ENCODE peak calls at places on chromosomes 1 and 21, in six cellular contexts. K, E, F, G, W and P are unnamed samples.

GRCh38 chr21:43362928-43363314 is 64.0 kb downstream of the SIK1 start:
- DNase-seq in F (no peak), G (no peak), W (no peak), E (no peak), K (no peak), P (no peak)

GRCh38 chr21:46661211-46661625 is 25.7 kb downstream of the PRMT2 start:
- DNase-seq in K (no peak), W (peak), G (peak), F (no peak), E (peak), P (peak)

GRCh38 chr1:236147068-236147467 is 4.7 kb downstream of the GPR137B start:
- DNase-seq in E (no peak), W (no peak), K (no peak), G (no peak), F (no peak), P (no peak)

GRCh38 chr1:24418898-24419628 is 3.5 kb downstream of the NIPAL3 start:
- DNase-seq in F (peak), E (no peak), G (peak), K (no peak), W (no peak), P (no peak)

GRCh38 chr1:22317231-22317919 is 134.3 kb upstream of the ZBTB40 start:
- DNase-seq in W (peak), E (no peak), K (no peak), G (peak), F (peak), P (no peak)

GRCh38 chr1:165644064-165644735 is 13.2 kb downstream of the MGST3 start:
- DNase-seq in E (no peak), K (no peak), F (no peak), W (no peak), G (no peak), P (no peak)

GRCh38 chr1:20290624-20291597 is at the start of gene VWA5B1:
- DNase-seq in K (no peak), G (peak), F (no peak), E (no peak), W (no peak), P (no peak)

GRCh38 chr1:220410681-220411080 is 117.3 kb upstream of the MARK1 start:
- DNase-seq in F (no peak), K (peak), G (no peak), E (no peak), W (no peak), P (no peak)

GRCh38 chr1:24236170-24237045 is 49.3 kb upstream of the IFNLR1 start:
- DNase-seq in F (peak), K (peak), W (peak), G (peak), E (no peak), P (no peak)

GRCh38 chr1:29425656-29426055 is 189.3 kb downstream of the PTPRU start:
- DNase-seq in G (peak), E (no peak), W (no peak), K (no peak), F (no peak), P (no peak)

GRCh38 chr1:203099760-203100159 is 13.9 kb upstream of the MYOG start:
- DNase-seq in F (no peak), W (no peak), K (no peak), E (no peak), G (no peak), P (no peak)

GRCh38 chr1:180515857-180516388 is 13.5 kb upstream of the ACBD6 start:
- DNase-seq in W (peak), G (peak), F (peak), E (peak), K (peak), P (peak)

GRCh38 chr1:220692436-220693228 is 2.5 kb downstream of the C1orf115 start:
- DNase-seq in F (no peak), W (no peak), E (no peak), K (no peak), G (no peak), P (no peak)

GRCh38 chr1:169809370-169810095 is 14.8 kb upstream of the METTL18 start:
- DNase-seq in W (peak), G (no peak), E (no peak), K (no peak), F (peak), P (peak)

DNA sequence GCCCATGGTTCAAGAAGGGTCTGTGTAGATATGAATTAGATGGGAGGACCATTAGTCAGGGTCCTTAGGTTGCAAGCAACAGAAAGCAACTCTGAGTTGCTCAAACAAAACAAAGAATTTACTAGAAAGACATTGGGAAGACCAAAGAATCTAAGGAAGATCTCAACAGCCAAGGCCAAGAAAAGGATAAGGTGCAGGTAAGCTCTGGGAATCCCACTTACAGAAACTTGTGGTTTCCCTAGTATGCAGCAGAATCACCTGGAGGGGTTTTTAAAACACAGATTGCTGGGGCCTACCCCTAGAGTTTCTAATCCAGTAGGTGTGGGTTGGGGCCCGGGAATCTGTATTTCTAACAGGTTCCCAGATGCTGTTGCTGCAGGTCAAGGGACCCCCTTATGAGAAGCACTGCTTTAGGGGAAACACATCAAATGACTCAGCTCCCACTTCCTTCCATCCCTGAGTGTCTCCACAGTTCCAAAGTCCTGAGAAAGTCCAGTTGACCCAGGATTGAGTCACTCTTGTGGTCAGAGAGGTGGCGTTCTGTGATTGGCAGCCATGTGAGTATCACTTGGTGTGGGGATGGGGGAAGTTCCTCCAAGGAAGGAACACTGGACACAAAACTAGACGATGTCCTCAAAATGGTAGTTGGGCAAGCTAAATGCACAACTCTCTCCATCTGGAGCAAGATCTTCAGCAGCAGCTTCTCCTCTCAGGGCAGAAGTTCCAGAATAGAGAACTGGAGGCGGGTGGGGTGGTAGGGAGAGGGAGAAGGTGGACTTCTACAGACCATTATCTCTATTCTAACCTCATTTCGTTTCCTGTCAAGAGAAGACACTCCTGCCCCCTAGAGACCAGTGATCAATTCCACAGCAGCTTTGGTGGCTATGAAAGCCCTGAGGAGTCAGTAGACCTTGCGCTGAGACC is 24.2 kb upstream of the EYA3 start:
- DNase-seq in F (peak), G (peak), E (no peak), K (no peak), W (no peak), P (peak)
- TF ChIP-seq CTCF in F (no peak), G (peak), E (no peak), K (peak), W (peak), P (peak)

GRCh38 chr1:18373882-18374493 is 106.7 kb upstream of the KLHDC7A start:
- DNase-seq in F (no peak), K (no peak), G (peak), E (no peak), W (peak), P (no peak)
- TF ChIP-seq CTCF in F (peak), K (no peak), G (peak), E (no peak), W (peak), P (no peak)

DNA sequence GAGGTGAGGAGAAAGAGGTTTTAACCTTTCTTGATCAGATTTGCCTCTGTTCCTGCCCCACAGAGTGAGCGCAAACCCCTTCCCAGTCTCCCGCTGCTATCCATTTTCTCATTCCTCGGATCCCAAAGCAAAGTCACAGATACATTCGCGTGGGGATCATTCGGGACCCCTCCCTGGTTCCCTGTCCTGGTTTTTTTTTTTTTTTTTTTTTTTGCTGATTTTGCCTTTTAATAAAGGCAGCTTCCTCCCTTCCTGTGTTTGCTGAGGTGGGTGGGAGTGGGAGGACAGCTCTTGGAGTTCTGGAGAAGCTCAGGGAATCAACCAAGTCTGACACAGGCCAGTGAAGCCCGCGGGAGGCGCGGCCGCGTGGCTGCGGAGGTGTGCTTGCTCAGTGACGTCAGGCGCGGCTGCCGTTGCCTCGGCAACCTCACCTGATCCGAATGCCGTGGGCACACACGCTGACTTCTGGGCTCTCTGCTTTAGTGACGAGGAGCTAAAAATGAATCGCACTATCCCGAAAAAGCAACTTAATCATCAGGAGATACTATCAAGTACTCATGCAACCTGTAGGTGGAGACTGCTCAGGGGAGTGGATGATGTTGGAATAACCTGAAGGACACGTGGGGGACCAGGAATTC is 106.4 kb downstream of the TBX19 start:
- DNase-seq in E (peak), W (peak), K (no peak), G (peak), F (peak), P (no peak)
- TF ChIP-seq CTCF in E (no peak), W (no peak), K (no peak), G (peak), F (no peak), P (no peak)

GRCh38 chr1:89578151-89578550 is 53.5 kb downstream of the LRRC8B start:
- DNase-seq in K (no peak), W (no peak), E (no peak), F (no peak), G (no peak), P (no peak)
- TF ChIP-seq CTCF in K (no peak), W (no peak), E (no peak), F (no peak), G (no peak), P (no peak)

DNA sequence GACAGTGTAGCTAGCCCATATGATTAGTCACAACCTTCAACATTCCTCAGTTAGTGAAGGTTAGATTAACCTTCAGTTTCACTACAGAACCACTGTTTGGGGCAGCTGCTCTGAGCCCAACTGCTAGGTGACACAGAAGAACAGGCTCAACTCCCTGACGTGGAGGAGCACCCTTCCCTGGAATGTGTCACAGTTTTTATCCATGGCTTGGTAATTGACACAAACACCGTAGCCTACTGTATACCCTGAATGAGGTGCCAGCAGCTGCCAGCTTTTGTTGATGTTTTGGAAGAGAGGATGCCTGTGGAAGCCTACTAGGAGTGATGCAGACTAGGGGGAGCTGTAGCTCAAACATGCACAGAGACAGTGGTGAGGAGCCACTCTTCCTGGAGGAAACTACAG is 56.6 kb upstream of the CR2 start:
- DNase-seq in K (no peak), F (peak), W (no peak), G (peak), E (no peak), P (peak)
- TF ChIP-seq CTCF in K (no peak), F (no peak), W (no peak), G (peak), E (no peak), P (peak)

DNA sequence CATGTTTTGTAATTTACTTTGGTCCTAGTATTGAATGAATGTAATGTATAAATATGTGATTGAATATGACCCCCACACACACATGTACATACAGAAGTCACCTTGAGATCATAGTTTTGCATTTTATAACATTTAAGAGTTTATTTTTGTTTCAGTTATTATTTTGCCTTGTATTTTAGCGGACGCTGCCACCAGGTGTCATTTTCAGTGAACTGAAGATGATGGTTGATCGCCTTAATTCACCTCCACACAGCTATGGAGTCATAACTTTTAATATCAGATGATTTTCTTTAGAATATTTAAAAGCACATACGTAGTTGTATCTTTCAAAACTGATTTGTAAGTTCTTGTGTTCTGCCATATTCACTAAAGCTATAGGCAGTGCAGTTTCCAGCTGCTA is 130.4 kb downstream of the DYRK1A start:
- DNase-seq in E (no peak), F (no peak), K (no peak), G (no peak), W (no peak), P (no peak)
- TF ChIP-seq CTCF in E (peak), F (peak), K (peak), G (peak), W (peak), P (no peak)

GRCh38 chr1:155085504-155086181 is 7.0 kb downstream of the EFNA3 start:
- DNase-seq in W (peak), K (no peak), G (no peak), E (peak), F (peak), P (peak)

GRCh38 chr1:155083865-155084721 is 5.5 kb downstream of the EFNA3 start:
- DNase-seq in E (no peak), W (no peak), F (peak), K (no peak), G (no peak), P (peak)

GRCh38 chr1:155082941-155083541 is 4.4 kb downstream of the EFNA3 start:
- DNase-seq in G (no peak), E (no peak), F (no peak), K (no peak), W (no peak), P (no peak)

GRCh38 chr1:155086182-155086741 is 7.6 kb downstream of the EFNA3 start:
- DNase-seq in W (peak), K (no peak), G (peak), E (peak), F (peak), P (peak)

GRCh38 chr1:155084722-155085503 is 6.3 kb downstream of the EFNA3 start:
- DNase-seq in G (peak), F (peak), K (peak), E (peak), W (peak), P (peak)
- TF ChIP-seq CTCF in G (peak), F (peak), K (peak), E (peak), W (peak), P (peak)

GRCh38 chr1:184310157-184310819 is 76.5 kb upstream of the C1orf21 start:
- DNase-seq in E (no peak), F (no peak), W (no peak), K (no peak), G (no peak), P (no peak)
- TF ChIP-seq CTCF in E (peak), F (no peak), W (no peak), K (no peak), G (peak), P (no peak)

GRCh38 chr1:76402128-76402527 is 327.6 kb downstream of the ST6GALNAC3 start:
- DNase-seq in G (no peak), E (no peak), K (no peak), F (no peak), W (no peak), P (no peak)
- TF ChIP-seq CTCF in G (no peak), E (no peak), K (no peak), F (no peak), W (no peak), P (no peak)